ENCODE peak calls at places on chromosome 5, in eight cellular contexts. S, I, P, C, H, M, B and A are unnamed samples. For H3K36me3 and H3K27me3, the result is how much of the 10 kb centered on the place peaks cover.

GRCh38 chr5:112216140-112216539 is 202.9 kb downstream of the EPB41L4A start:
- DNase-seq in S (no peak), I (no peak), P (no peak), C (no peak), H (no peak), M (no peak), B (no peak), A (no peak)

GRCh38 chr5:561408-561807 is 37.2 kb upstream of the SLC9A3 start:
- DNase-seq in S (no peak), I (no peak), P (no peak), C (no peak), H (no peak), M (no peak), B (no peak), A (no peak)

GRCh38 chr5:84622485-84622884 is 237.8 kb upstream of the EDIL3 start:
- DNase-seq in S (no peak), I (no peak), P (no peak), C (no peak), H (no peak), M (no peak), B (no peak), A (no peak)

GRCh38 chr5:33282157-33282556 is 158.6 kb upstream of the TARS1 start:
- DNase-seq in S (no peak), I (no peak), P (no peak), C (no peak), H (no peak), M (no peak), B (no peak), A (no peak)

GRCh38 chr5:3400659-3401058 is 195.0 kb upstream of the IRX1 start:
- DNase-seq in S (no peak), I (no peak), P (no peak), C (no peak), H (no peak), M (no peak), B (no peak), A (no peak)

GRCh38 chr5:156037151-156037909 is 289.6 kb upstream of the SGCD start:
- DNase-seq in S (no peak), I (no peak), P (no peak), C (no peak), H (no peak), M (no peak), B (no peak), A (no peak)

GRCh38 chr5:123359866-123360569 is 63.2 kb downstream of the CEP120 start:
- DNase-seq in S (no peak), I (no peak), P (no peak), C (no peak), H (no peak), M (peak), B (no peak), A (no peak)

GRCh38 chr5:95853490-95853889 is 31.0 kb upstream of the GLRX start:
- DNase-seq in S (no peak), I (no peak), P (no peak), C (no peak), H (no peak), M (no peak), B (no peak), A (no peak)

GRCh38 chr5:139795074-139796001 is at the start of gene PSD2:
- DNase-seq in S (no peak), I (no peak), P (peak), C (peak), H (no peak), M (peak), B (peak), A (peak)
- H3K4me3 ChIP-seq in S (peak), I (peak), P (no peak), C (peak), H (no peak), M (peak), B (peak), A (peak)

DNA sequence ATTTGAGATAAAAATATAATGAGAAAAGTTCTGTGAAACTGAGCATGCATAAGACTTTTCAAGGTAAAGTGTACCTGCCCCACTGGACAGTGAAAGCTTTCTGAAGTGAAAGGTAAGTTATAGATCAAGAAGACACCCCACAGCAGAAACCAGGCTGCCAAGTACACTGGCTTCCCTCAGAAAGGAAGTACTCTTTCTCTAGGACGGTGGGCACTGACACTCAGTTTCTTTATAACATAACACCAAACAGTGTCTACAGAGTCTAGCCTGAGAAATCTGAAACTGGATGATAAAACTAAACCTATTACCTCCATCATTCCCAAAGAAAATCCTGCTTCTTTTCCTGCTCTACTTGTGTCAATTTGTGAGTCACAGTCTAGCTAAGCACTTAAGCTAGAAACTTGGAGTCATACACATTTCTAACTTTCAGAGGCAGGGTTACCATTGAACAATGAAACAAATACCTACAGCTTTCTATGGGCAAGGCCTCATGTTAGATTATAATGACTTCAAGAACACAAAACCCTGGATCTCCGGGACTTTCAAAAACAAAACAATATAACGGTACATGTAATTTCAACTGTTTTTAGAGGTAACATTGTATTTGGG is 136.7 kb downstream of the CPLANE1 start:
- DNase-seq in S (no peak), I (no peak), P (no peak), C (no peak), H (no peak), M (no peak), B (no peak), A (no peak)
- H3K36me3 ChIP-seq in S (under half), I (under half), P (half or more), C (under half), H (under half), M (half or more), B (under half), A (under half)

GRCh38 chr5:174550026-174550425 is 174.4 kb upstream of the MSX2 start:
- DNase-seq in S (no peak), I (no peak), P (no peak), C (no peak), H (no peak), M (peak), B (no peak), A (no peak)
- H3K27me3 ChIP-seq in S (under half), I (under half), P (under half), C (under half), H (under half), M (under half), B (under half), A (under half)

GRCh38 chr5:142363619-142363963 is 38.8 kb upstream of the SPRY4 start:
- DNase-seq in S (no peak), I (no peak), P (no peak), C (no peak), H (no peak), M (no peak), B (no peak), A (no peak)

GRCh38 chr5:142360051-142360498 is 35.3 kb upstream of the SPRY4 start:
- DNase-seq in S (no peak), I (no peak), P (peak), C (no peak), H (no peak), M (no peak), B (no peak), A (no peak)

GRCh38 chr5:142358648-142359047 is 33.8 kb upstream of the SPRY4 start:
- DNase-seq in S (no peak), I (no peak), P (no peak), C (no peak), H (no peak), M (no peak), B (no peak), A (no peak)

GRCh38 chr5:142358121-142358520 is 33.3 kb upstream of the SPRY4 start:
- DNase-seq in S (no peak), I (no peak), P (peak), C (no peak), H (no peak), M (no peak), B (no peak), A (no peak)

GRCh38 chr5:142360607-142361120 is 35.8 kb upstream of the SPRY4 start:
- DNase-seq in S (no peak), I (no peak), P (peak), C (no peak), H (no peak), M (peak), B (no peak), A (peak)
- H3K4me3 ChIP-seq in S (no peak), I (no peak), P (peak), C (no peak), H (no peak), M (no peak), B (no peak), A (no peak)

DNA sequence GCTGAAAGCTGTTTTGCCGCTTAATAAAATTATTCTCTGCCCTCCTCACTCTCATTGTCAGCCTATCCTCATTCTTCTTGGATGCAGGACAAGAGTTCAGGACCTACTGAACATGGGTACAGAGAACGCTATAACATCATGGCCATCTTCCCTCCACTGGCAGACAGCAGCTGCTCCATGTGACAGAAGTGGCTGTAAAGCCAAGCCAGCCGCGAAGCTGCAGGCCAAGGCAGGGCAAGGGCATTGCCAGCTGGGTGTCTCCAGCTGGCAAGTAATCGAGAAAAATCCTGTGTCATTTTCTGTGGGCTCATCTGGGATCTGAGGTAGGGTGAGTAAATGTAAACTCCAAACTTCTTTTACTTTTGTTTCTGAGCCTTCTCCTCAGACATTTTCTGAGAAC is 84.8 kb downstream of the SLC25A46 start:
- DNase-seq in S (no peak), I (no peak), P (no peak), C (no peak), H (no peak), M (no peak), B (no peak), A (peak)
- H3K36me3 ChIP-seq in S (under half), I (under half), P (under half), C (under half), H (under half), M (under half), B (under half), A (under half)

GRCh38 chr5:173246135-173246495 is 11.1 kb upstream of the NKX2-5 start:
- DNase-seq in S (no peak), I (no peak), P (peak), C (no peak), H (no peak), M (no peak), B (peak), A (no peak)
- H3K27me3 ChIP-seq in S (under half), I (under half), P (half or more), C (under half), H (under half), M (half or more), B (half or more), A (under half)

GRCh38 chr5:36151434-36152323 is at the start of the genes LMBRD2 and SKP2:
- DNase-seq in S (peak), I (peak), P (peak), C (peak), H (peak), M (peak), B (peak), A (peak)

GRCh38 chr5:36153727-36154126 is 1.8 kb downstream of the SKP2 start:
- DNase-seq in S (peak), I (no peak), P (no peak), C (no peak), H (no peak), M (no peak), B (no peak), A (no peak)

GRCh38 chr5:36155291-36155690 is 3.4 kb downstream of the SKP2 start:
- DNase-seq in S (no peak), I (no peak), P (no peak), C (no peak), H (no peak), M (no peak), B (no peak), A (no peak)

GRCh38 chr5:36152324-36153298 is 700 bp downstream of the SKP2 start:
- DNase-seq in S (no peak), I (no peak), P (peak), C (peak), H (no peak), M (peak), B (peak), A (no peak)

GRCh38 chr5:36153299-36153677 is 1.4 kb downstream of the SKP2 start:
- DNase-seq in S (no peak), I (no peak), P (no peak), C (no peak), H (no peak), M (no peak), B (no peak), A (no peak)
- H3K4me3 ChIP-seq in S (peak), I (no peak), P (peak), C (peak), H (no peak), M (peak), B (peak), A (peak)